ENCODE peak calls at places on chromosome 7, in ten cellular contexts. L is EH; T is dermis blood vessel endothelial cell; F is GM12892; K is thoracic aorta; A is cardiac muscle cell; Y is astrocyte of the spinal cord; N is SW 1271; U is stimulated activated CD4-positive, alpha-beta T cell treated with anti-CD3 and anti-CD28 coated beads, Interleukin-4, amount 100 ng/mL, for 1 hour; E is caudate nucleus. W is an unnamed sample.

GRCh38 chr7:71752171-71752935 is 620.4 kb downstream of the GALNT17 start:
- DNase-seq in U (peak), F (peak), A (peak), E (no peak), Y (no peak), N (peak), T (peak), K (no peak), L (no peak), W (no peak)

GRCh38 chr7:69204936-69205335 is 393.3 kb upstream of the AUTS2 start:
- DNase-seq in F (no peak), L (no peak), T (no peak), E (no peak), K (no peak), U (no peak), N (no peak), Y (peak), A (no peak), W (no peak)

GRCh38 chr7:50393547-50394252 is 56.5 kb downstream of the FIGNL1 start:
- DNase-seq in T (no peak), L (no peak), E (no peak), U (no peak), N (no peak), K (no peak), Y (no peak), F (no peak), A (no peak), W (peak)

GRCh38 chr7:138798836-138799235 is 840 bp upstream of the ATP6V0A4 start:
- DNase-seq in U (no peak), T (no peak), Y (no peak), L (no peak), E (no peak), F (no peak), N (no peak), A (no peak), K (no peak), W (no peak)

GRCh38 chr7:104123786-104124185 is 84.0 kb downstream of the ORC5 start:
- DNase-seq in T (peak), N (no peak), Y (peak), E (no peak), K (no peak), L (peak), A (no peak), F (no peak), U (no peak), W (no peak)

GRCh38 chr7:128890306-128891109 is 20.0 kb downstream of the KCP start:
- DNase-seq in A (no peak), T (no peak), U (no peak), E (no peak), Y (no peak), L (no peak), K (no peak), N (peak), F (no peak), W (no peak)

GRCh38 chr7:129163875-129164544 is 19.5 kb downstream of the TSPAN33 start:
- DNase-seq in N (peak), L (peak), U (no peak), A (peak), F (no peak), T (peak), Y (peak), K (no peak), E (no peak), W (no peak)

GRCh38 chr7:46908770-46909169 is 673.1 kb downstream of the TNS3 start:
- DNase-seq in T (peak), U (no peak), Y (peak), L (peak), K (no peak), N (peak), F (no peak), E (no peak), A (no peak), W (no peak)

GRCh38 chr7:46757006-46757405 is 824.9 kb downstream of the TNS3 start:
- DNase-seq in N (no peak), F (no peak), A (no peak), K (no peak), L (no peak), T (no peak), U (no peak), E (no peak), Y (no peak), W (no peak)

GRCh38 chr7:28410628-28411578 is 1.4 kb upstream of the CREB5 start:
- DNase-seq in E (no peak), L (peak), N (no peak), F (no peak), U (no peak), K (no peak), T (peak), A (peak), Y (peak), W (peak)

GRCh38 chr7:116663744-116664143 is 8.3 kb upstream of the MET start:
- DNase-seq in K (no peak), L (no peak), A (no peak), F (no peak), T (no peak), Y (no peak), N (no peak), E (no peak), U (no peak), W (no peak)

GRCh38 chr7:111076205-111076604 is 14.7 kb upstream of the LRRN3 start:
- DNase-seq in L (peak), K (no peak), Y (peak), E (no peak), F (no peak), A (no peak), U (peak), T (no peak), N (peak), W (no peak)

GRCh38 chr7:32357535-32358277 is 132.5 kb downstream of the LSM5 start:
- DNase-seq in F (no peak), Y (no peak), N (peak), K (no peak), A (no peak), L (peak), E (no peak), U (no peak), T (no peak), W (no peak)

GRCh38 chr7:136997735-136998134 is 129.3 kb downstream of the CHRM2 start:
- DNase-seq in A (no peak), T (no peak), E (no peak), F (no peak), K (no peak), U (no peak), L (peak), N (no peak), Y (no peak), W (no peak)

GRCh38 chr7:141646826-141647480 is 55.0 kb downstream of the DENND11 start:
- DNase-seq in F (no peak), L (peak), Y (peak), K (no peak), N (no peak), U (no peak), T (no peak), A (no peak), E (no peak), W (no peak)

GRCh38 chr7:133434246-133434865 is 181.5 kb downstream of the EXOC4 start:
- DNase-seq in U (no peak), L (peak), A (no peak), Y (peak), F (no peak), K (no peak), E (no peak), N (peak), T (peak), W (no peak)

GRCh38 chr7:73482746-73483145 is 39.3 kb downstream of the BAZ1B start:
- DNase-seq in K (no peak), A (no peak), Y (peak), L (no peak), U (no peak), E (no peak), N (no peak), T (no peak), F (no peak), W (no peak)

GRCh38 chr7:72267291-72267800 is 144.8 kb downstream of the CALN1 start:
- DNase-seq in A (no peak), K (no peak), Y (no peak), U (no peak), T (no peak), E (no peak), F (no peak), L (no peak), N (no peak), W (no peak)

GRCh38 chr7:99729501-99730261 is 5.3 kb downstream of the CYP3A7 start:
- DNase-seq in Y (no peak), K (no peak), E (no peak), L (peak), A (no peak), N (no peak), T (no peak), U (no peak), F (no peak), W (no peak)

GRCh38 chr7:121395494-121395960 is 581 bp downstream of the FAM3C start:
- DNase-seq in F (peak), L (peak), A (no peak), K (no peak), N (peak), Y (peak), U (peak), E (no peak), T (peak), W (peak)

GRCh38 chr7:27190284-27190748 is 5.3 kb upstream of the HOXA11 start:
- DNase-seq in F (no peak), Y (no peak), A (no peak), N (no peak), T (no peak), U (no peak), L (peak), K (no peak), E (no peak), W (no peak)

GRCh38 chr7:110075450-110075849 is 1015.5 kb upstream of the LRRN3 start:
- DNase-seq in A (no peak), E (no peak), T (no peak), Y (no peak), L (no peak), U (no peak), N (no peak), F (no peak), K (no peak), W (no peak)

GRCh38 chr7:70036695-70037094 is 438.4 kb downstream of the AUTS2 start:
- DNase-seq in L (no peak), N (no peak), Y (no peak), T (no peak), K (no peak), A (no peak), E (no peak), F (no peak), U (no peak), W (no peak)

GRCh38 chr7:151918444-151918843 is 37.8 kb upstream of the GALNTL5 start:
- DNase-seq in N (no peak), E (no peak), F (no peak), U (no peak), L (no peak), K (no peak), Y (no peak), T (no peak), A (no peak), W (no peak)

GRCh38 chr7:71626206-71626605 is 494.3 kb downstream of the GALNT17 start:
- DNase-seq in T (no peak), L (no peak), F (no peak), Y (peak), E (no peak), U (no peak), K (no peak), A (no peak), N (no peak), W (no peak)

GRCh38 chr7:157640144-157640543 is 303.3 kb downstream of the DNAJB6 start:
- DNase-seq in F (no peak), U (no peak), E (no peak), K (no peak), Y (no peak), N (no peak), A (no peak), T (no peak), L (no peak), W (no peak)

GRCh38 chr7:143305423-143306070 is 10.4 kb upstream of the CLCN1 start:
- DNase-seq in E (no peak), T (peak), F (no peak), L (peak), Y (peak), N (peak), K (no peak), A (peak), U (peak), W (peak)

GRCh38 chr7:140640060-140640611 is 477 bp downstream of the DENND2A start:
- DNase-seq in E (no peak), T (no peak), U (peak), N (no peak), L (peak), F (peak), A (peak), K (no peak), Y (peak), W (no peak)

GRCh38 chr7:157770716-157771320 is 434.0 kb downstream of the DNAJB6 start:
- DNase-seq in U (no peak), T (no peak), K (no peak), F (no peak), E (no peak), Y (no peak), A (no peak), N (no peak), L (no peak), W (no peak)

GRCh38 chr7:134188311-134188710 is 61.2 kb downstream of the LRGUK start:
- DNase-seq in Y (no peak), T (no peak), F (no peak), L (no peak), E (no peak), U (no peak), A (no peak), N (no peak), K (no peak), W (no peak)

GRCh38 chr7:139731802-139732470 is 45.9 kb downstream of the HIPK2 start:
- DNase-seq in U (no peak), A (no peak), T (peak), N (peak), E (no peak), Y (peak), K (peak), F (no peak), L (peak), W (no peak)

GRCh38 chr7:29946428-29947186 is 43.0 kb downstream of the SCRN1 start:
- DNase-seq in U (no peak), N (no peak), F (no peak), T (peak), E (no peak), Y (peak), L (peak), K (no peak), A (peak), W (no peak)

GRCh38 chr7:43584200-43584586 is 1.3 kb downstream of the STK17A start:
- DNase-seq in T (peak), N (peak), Y (peak), A (peak), F (no peak), E (no peak), U (no peak), K (no peak), L (peak), W (no peak)

GRCh38 chr7:55498770-55499169 is 73.5 kb downstream of the VOPP1 start:
- DNase-seq in F (no peak), N (no peak), T (no peak), K (no peak), Y (no peak), A (no peak), U (no peak), L (no peak), E (no peak), W (no peak)

GRCh38 chr7:152577339-152577738 is 98.6 kb downstream of the XRCC2 start:
- DNase-seq in E (no peak), A (no peak), L (no peak), Y (no peak), F (no peak), N (no peak), U (no peak), K (no peak), T (no peak), W (no peak)

GRCh38 chr7:158357898-158358821 is 229.5 kb downstream of the PTPRN2 start:
- DNase-seq in A (no peak), Y (no peak), N (no peak), K (no peak), E (no peak), L (no peak), F (no peak), T (no peak), U (no peak), W (no peak)